ENCODE peak calls at places on chromosomes 3 and 15, in four cellular contexts. One of them, this sample, is unnamed.

GRCh38 chr15:74540135-74540760 is 772 bp upstream of the ARID3B start:
- DNase-seq in foreskin keratinocyte: no peak
- DNase-seq in right lobe of liver: no peak
- DNase-seq in neuronal stem cell: no peak
- DNase-seq in this sample: no peak

GRCh38 chr15:77282333-77282732 is 137.6 kb downstream of the PEAK1 start:
- DNase-seq in foreskin keratinocyte: no peak
- DNase-seq in right lobe of liver: no peak
- DNase-seq in neuronal stem cell: peak; percentile 11
- DNase-seq in this sample: peak; percentile 21

GRCh38 chr3:42376397-42376798 is 34.0 kb downstream of the LYZL4 start:
- DNase-seq in foreskin keratinocyte: peak; percentile 64
- DNase-seq in right lobe of liver: no peak
- DNase-seq in neuronal stem cell: no peak
- DNase-seq in this sample: peak; percentile 38

GRCh38 chr3:123930426-123930825 is 30.6 kb downstream of the CCDC14 start:
- DNase-seq in foreskin keratinocyte: no peak
- DNase-seq in right lobe of liver: no peak
- DNase-seq in neuronal stem cell: no peak
- DNase-seq in this sample: no peak

GRCh38 chr3:133940536-133940935 is 44.9 kb upstream of the RAB6B start:
- DNase-seq in foreskin keratinocyte: no peak
- DNase-seq in right lobe of liver: no peak
- DNase-seq in neuronal stem cell: no peak
- DNase-seq in this sample: no peak

GRCh38 chr3:168581718-168582332 is 486.1 kb upstream of the GOLIM4 start:
- DNase-seq in foreskin keratinocyte: no peak
- DNase-seq in right lobe of liver: no peak
- DNase-seq in neuronal stem cell: no peak
- DNase-seq in this sample: no peak

GRCh38 chr15:35657679-35658201 is 111.8 kb upstream of the DPH6 start:
- DNase-seq in foreskin keratinocyte: no peak
- DNase-seq in right lobe of liver: no peak
- DNase-seq in neuronal stem cell: no peak
- DNase-seq in this sample: no peak

GRCh38 chr3:14209596-14210280 is 31.1 kb downstream of the LSM3 start:
- DNase-seq in foreskin keratinocyte: no peak
- DNase-seq in right lobe of liver: no peak
- DNase-seq in neuronal stem cell: no peak
- DNase-seq in this sample: no peak

GRCh38 chr3:197595470-197596185 is 39.9 kb upstream of the BDH1 start:
- DNase-seq in foreskin keratinocyte: no peak
- DNase-seq in right lobe of liver: no peak
- DNase-seq in neuronal stem cell: no peak
- DNase-seq in this sample: no peak

GRCh38 chr15:48748535-48748934 is 62.3 kb downstream of the CEP152 start:
- DNase-seq in foreskin keratinocyte: no peak
- DNase-seq in right lobe of liver: no peak
- DNase-seq in neuronal stem cell: no peak
- DNase-seq in this sample: no peak

GRCh38 chr3:48398701-48399386 is 26.8 kb downstream of the FBXW12 start:
- DNase-seq in foreskin keratinocyte: no peak
- DNase-seq in right lobe of liver: no peak
- DNase-seq in neuronal stem cell: no peak
- DNase-seq in this sample: no peak

GRCh38 chr3:23712656-23713559 is 92.8 kb upstream of the UBE2E1 start:
- DNase-seq in foreskin keratinocyte: no peak
- DNase-seq in right lobe of liver: no peak
- DNase-seq in neuronal stem cell: peak; percentile 65
- DNase-seq in this sample: peak; percentile 63

GRCh38 chr15:32651229-32651837 is 9.8 kb downstream of the SCG5 start:
- DNase-seq in foreskin keratinocyte: no peak
- DNase-seq in right lobe of liver: peak; percentile 44
- DNase-seq in neuronal stem cell: peak; percentile 26
- DNase-seq in this sample: no peak

GRCh38 chr3:115806501-115806900 is 183.2 kb downstream of the GAP43 start:
- DNase-seq in foreskin keratinocyte: no peak
- DNase-seq in right lobe of liver: no peak
- DNase-seq in neuronal stem cell: no peak
- DNase-seq in this sample: no peak

GRCh38 chr3:115803661-115804060 is 180.4 kb downstream of the GAP43 start:
- DNase-seq in foreskin keratinocyte: no peak
- DNase-seq in right lobe of liver: no peak
- DNase-seq in neuronal stem cell: no peak
- DNase-seq in this sample: no peak

GRCh38 chr3:115804722-115805121 is 181.4 kb downstream of the GAP43 start:
- DNase-seq in foreskin keratinocyte: peak; percentile 96
- DNase-seq in right lobe of liver: no peak
- DNase-seq in neuronal stem cell: no peak
- DNase-seq in this sample: no peak

GRCh38 chr3:115800489-115801080 is 177.3 kb downstream of the GAP43 start:
- DNase-seq in foreskin keratinocyte: no peak
- DNase-seq in right lobe of liver: no peak
- DNase-seq in neuronal stem cell: no peak
- DNase-seq in this sample: no peak

GRCh38 chr3:115804200-115804599 is 180.9 kb downstream of the GAP43 start:
- DNase-seq in foreskin keratinocyte: no peak
- DNase-seq in right lobe of liver: no peak
- DNase-seq in neuronal stem cell: no peak
- DNase-seq in this sample: no peak
- H3K27me3 ChIP-seq in foreskin keratinocyte: no peaks in the 10 kb centered on the region
- H3K27me3 ChIP-seq in right lobe of liver: no peaks in the 10 kb centered on the region
- H3K27me3 ChIP-seq in neuronal stem cell: peaks cover 38% of the 10 kb centered on the region
- H3K27me3 ChIP-seq in this sample: no peaks in the 10 kb centered on the region

GRCh38 chr15:25798207-25798931 is 64.8 kb downstream of the ATP10A start:
- DNase-seq in foreskin keratinocyte: no peak
- DNase-seq in right lobe of liver: no peak
- DNase-seq in neuronal stem cell: no peak
- DNase-seq in this sample: no peak
- H3K27me3 ChIP-seq in foreskin keratinocyte: no peaks in the 10 kb centered on the region
- H3K27me3 ChIP-seq in right lobe of liver: no peaks in the 10 kb centered on the region
- H3K27me3 ChIP-seq in neuronal stem cell: no peaks in the 10 kb centered on the region
- H3K27me3 ChIP-seq in this sample: no peaks in the 10 kb centered on the region

GRCh38 chr3:113273604-113274003 is 62.2 kb downstream of the BOC start:
- DNase-seq in foreskin keratinocyte: no peak
- DNase-seq in right lobe of liver: no peak
- DNase-seq in neuronal stem cell: no peak
- DNase-seq in this sample: no peak

GRCh38 chr3:113274959-113275556 is 63.7 kb downstream of the BOC start:
- DNase-seq in foreskin keratinocyte: no peak
- DNase-seq in right lobe of liver: no peak
- DNase-seq in neuronal stem cell: no peak
- DNase-seq in this sample: no peak

GRCh38 chr3:113275876-113276580 is 64.7 kb downstream of the BOC start:
- DNase-seq in foreskin keratinocyte: no peak
- DNase-seq in right lobe of liver: no peak
- DNase-seq in neuronal stem cell: peak; percentile 90
- DNase-seq in this sample: no peak

GRCh38 chr3:113273011-113273410 is 61.7 kb downstream of the BOC start:
- DNase-seq in foreskin keratinocyte: no peak
- DNase-seq in right lobe of liver: no peak
- DNase-seq in neuronal stem cell: no peak
- DNase-seq in this sample: no peak

GRCh38 chr3:113274425-113274824 is 63.1 kb downstream of the BOC start:
- DNase-seq in foreskin keratinocyte: no peak
- DNase-seq in right lobe of liver: no peak
- DNase-seq in neuronal stem cell: no peak
- DNase-seq in this sample: no peak
- H3K27me3 ChIP-seq in foreskin keratinocyte: no peaks in the 10 kb centered on the region
- H3K27me3 ChIP-seq in right lobe of liver: no peaks in the 10 kb centered on the region
- H3K27me3 ChIP-seq in neuronal stem cell: no peaks in the 10 kb centered on the region
- H3K27me3 ChIP-seq in this sample: no peaks in the 10 kb centered on the region

GRCh38 chr3:128479558-128480086 is 12.9 kb upstream of the DNAJB8 start:
- DNase-seq in foreskin keratinocyte: no peak
- DNase-seq in right lobe of liver: no peak
- DNase-seq in neuronal stem cell: no peak
- DNase-seq in this sample: no peak
- H3K27me3 ChIP-seq in foreskin keratinocyte: peaks cover 93% of the 10 kb centered on the region
- H3K27me3 ChIP-seq in right lobe of liver: no peaks in the 10 kb centered on the region
- H3K27me3 ChIP-seq in neuronal stem cell: peaks cover 100% of the 10 kb centered on the region
- H3K27me3 ChIP-seq in this sample: peaks cover 57% of the 10 kb centered on the region

DNA sequence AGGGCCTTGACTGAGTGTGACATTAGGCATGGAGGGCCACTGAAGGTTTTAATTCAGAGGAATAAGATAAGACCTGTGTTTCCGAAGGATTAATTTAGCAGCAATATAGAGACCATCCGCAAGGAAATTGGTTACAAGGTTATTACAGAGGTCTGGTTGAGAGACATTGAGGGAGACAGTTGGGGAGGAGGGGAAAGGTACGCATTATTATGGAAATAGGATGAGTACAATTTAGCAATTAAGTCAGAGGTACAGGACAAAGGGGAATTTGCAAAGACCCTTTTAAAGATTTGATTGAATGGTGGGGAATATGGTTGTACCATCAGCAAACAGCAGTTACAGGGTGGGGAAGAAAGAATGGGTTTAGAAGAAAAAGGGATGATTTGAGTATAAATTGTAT is 11.1 kb downstream of the ARL8B start:
- DNase-seq in foreskin keratinocyte: no peak
- DNase-seq in right lobe of liver: no peak
- DNase-seq in neuronal stem cell: no peak
- DNase-seq in this sample: no peak
- H3K27me3 ChIP-seq in foreskin keratinocyte: no peaks in the 10 kb centered on the region
- H3K27me3 ChIP-seq in right lobe of liver: no peaks in the 10 kb centered on the region
- H3K27me3 ChIP-seq in neuronal stem cell: no peaks in the 10 kb centered on the region
- H3K27me3 ChIP-seq in this sample: no peaks in the 10 kb centered on the region

GRCh38 chr3:38030126-38031021 is 932 bp upstream of the PLCD1 start:
- DNase-seq in foreskin keratinocyte: no peak
- DNase-seq in right lobe of liver: no peak
- DNase-seq in neuronal stem cell: no peak
- DNase-seq in this sample: no peak
- H3K27me3 ChIP-seq in foreskin keratinocyte: no peaks in the 10 kb centered on the region
- H3K27me3 ChIP-seq in right lobe of liver: no peaks in the 10 kb centered on the region
- H3K27me3 ChIP-seq in neuronal stem cell: peaks cover 17% of the 10 kb centered on the region
- H3K27me3 ChIP-seq in this sample: no peaks in the 10 kb centered on the region

DNA sequence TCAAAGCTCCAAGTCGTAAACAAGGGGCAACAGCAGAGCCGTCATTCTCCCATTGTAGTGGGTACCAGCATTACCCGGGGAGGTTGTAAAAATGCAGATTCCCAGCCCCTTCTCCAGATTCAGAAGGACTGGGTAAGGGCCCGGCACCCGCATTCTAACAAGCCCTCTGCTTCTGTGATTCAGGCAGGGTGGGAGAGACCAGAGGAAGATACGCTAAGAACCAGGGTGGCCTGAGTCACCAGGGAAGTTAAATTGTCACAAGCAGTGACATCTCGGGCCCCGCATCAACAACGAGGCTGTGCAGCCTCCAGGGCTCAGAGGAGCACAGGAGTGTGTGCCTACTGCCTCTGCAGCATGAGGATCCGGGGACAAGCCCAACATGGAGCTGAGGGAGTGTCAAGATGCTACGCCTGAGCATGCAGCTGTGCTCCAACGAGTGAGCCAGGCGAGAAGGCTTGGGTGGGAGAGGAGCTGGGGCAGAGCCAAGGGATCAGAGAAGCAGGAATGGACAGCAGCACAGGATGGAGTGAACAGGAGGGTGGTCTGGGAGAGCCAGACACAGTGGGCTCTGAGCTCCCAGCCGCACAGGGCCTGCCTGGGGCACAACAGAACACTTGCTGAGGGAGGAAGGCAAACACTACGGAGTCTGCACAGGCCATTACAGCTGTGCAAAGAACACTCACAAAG is 68.5 kb downstream of the CPN2 start:
- DNase-seq in foreskin keratinocyte: no peak
- DNase-seq in right lobe of liver: no peak
- DNase-seq in neuronal stem cell: no peak
- DNase-seq in this sample: no peak
- H3K27me3 ChIP-seq in foreskin keratinocyte: peaks cover 10% of the 10 kb centered on the region
- H3K27me3 ChIP-seq in right lobe of liver: no peaks in the 10 kb centered on the region
- H3K27me3 ChIP-seq in neuronal stem cell: no peaks in the 10 kb centered on the region
- H3K27me3 ChIP-seq in this sample: peaks cover 3% of the 10 kb centered on the region

GRCh38 chr15:89383635-89384604 is 49.3 kb upstream of the POLG start:
- DNase-seq in foreskin keratinocyte: no peak
- DNase-seq in right lobe of liver: no peak
- DNase-seq in neuronal stem cell: no peak
- DNase-seq in this sample: peak; percentile 56
- H3K27me3 ChIP-seq in foreskin keratinocyte: peaks cover 91% of the 10 kb centered on the region
- H3K27me3 ChIP-seq in right lobe of liver: peaks cover 7% of the 10 kb centered on the region
- H3K27me3 ChIP-seq in neuronal stem cell: peaks cover 97% of the 10 kb centered on the region
- H3K27me3 ChIP-seq in this sample: peaks cover 59% of the 10 kb centered on the region

DNA sequence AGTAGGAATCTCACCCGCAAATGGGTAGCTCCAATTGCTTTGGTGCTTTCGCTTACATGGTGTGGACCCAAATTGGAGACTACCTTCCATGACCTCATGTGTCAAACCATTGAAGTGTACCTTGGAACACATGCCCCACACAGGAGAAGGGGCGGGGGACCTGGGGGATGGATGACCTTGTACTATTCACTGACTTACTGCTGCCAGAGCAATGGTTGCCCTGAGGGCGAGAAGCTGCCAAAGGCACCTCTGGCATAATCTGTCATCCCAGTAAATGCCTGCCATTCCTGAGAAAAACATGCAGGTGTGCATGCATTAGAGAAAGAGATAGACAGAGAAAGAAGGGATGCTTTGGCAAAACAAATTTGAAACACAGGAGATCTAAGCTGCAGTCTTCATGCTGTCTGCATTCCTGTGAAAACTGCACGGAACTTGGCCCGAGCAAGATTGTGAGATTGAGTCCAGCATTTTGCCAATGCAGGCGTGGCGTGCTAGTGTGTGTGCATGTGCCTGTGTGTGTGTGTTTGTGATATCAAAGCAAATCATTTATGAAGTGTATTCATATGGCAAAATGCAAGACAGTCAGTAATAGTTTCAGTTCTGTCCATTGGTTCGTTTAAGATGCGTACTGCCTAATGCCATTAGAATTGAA is 219.5 kb upstream of the MDFIC2 start:
- DNase-seq in foreskin keratinocyte: no peak
- DNase-seq in right lobe of liver: no peak
- DNase-seq in neuronal stem cell: no peak
- DNase-seq in this sample: no peak
- H3K27me3 ChIP-seq in foreskin keratinocyte: peaks cover 7% of the 10 kb centered on the region
- H3K27me3 ChIP-seq in right lobe of liver: no peaks in the 10 kb centered on the region
- H3K27me3 ChIP-seq in neuronal stem cell: no peaks in the 10 kb centered on the region
- H3K27me3 ChIP-seq in this sample: peaks cover 4% of the 10 kb centered on the region